ENCODE peak calls at places on chromosome 15, in eight cellular contexts. One of them, this sample, is unnamed.

GRCh38 chr15:60798821-60799220 is 319.9 kb upstream of the ICE2 start:
- DNase-seq in AG09319: peak
- DNase-seq in RWPE1: peak
- DNase-seq in pancreas: no peak
- DNase-seq in kidney epithelial cell: no peak
- DNase-seq in BE2C: no peak
- DNase-seq in OCI-LY7: no peak
- DNase-seq in adrenal gland: peak
- DNase-seq in this sample: peak

GRCh38 chr15:39666671-39667070 is 85.8 kb downstream of the THBS1 start:
- DNase-seq in AG09319: no peak
- DNase-seq in RWPE1: no peak
- DNase-seq in pancreas: no peak
- DNase-seq in kidney epithelial cell: no peak
- DNase-seq in BE2C: no peak
- DNase-seq in OCI-LY7: no peak
- DNase-seq in adrenal gland: no peak
- DNase-seq in this sample: no peak

GRCh38 chr15:82828064-82828463 is 18.6 kb downstream of the WHAMM start:
- DNase-seq in AG09319: no peak
- DNase-seq in RWPE1: no peak
- DNase-seq in pancreas: peak
- DNase-seq in kidney epithelial cell: no peak
- DNase-seq in BE2C: no peak
- DNase-seq in OCI-LY7: no peak
- DNase-seq in adrenal gland: peak
- DNase-seq in this sample: no peak

GRCh38 chr15:90957105-90957790 is 2.6 kb downstream of the RCCD1 start:
- DNase-seq in AG09319: no peak
- DNase-seq in RWPE1: peak
- DNase-seq in pancreas: peak
- DNase-seq in kidney epithelial cell: no peak
- DNase-seq in BE2C: peak
- DNase-seq in OCI-LY7: no peak
- DNase-seq in adrenal gland: peak
- DNase-seq in this sample: peak

GRCh38 chr15:41585140-41586047 is 26.4 kb downstream of the TYRO3 start:
- DNase-seq in AG09319: peak
- DNase-seq in RWPE1: peak
- DNase-seq in pancreas: peak
- DNase-seq in kidney epithelial cell: no peak
- DNase-seq in BE2C: peak
- DNase-seq in OCI-LY7: no peak
- DNase-seq in adrenal gland: peak
- DNase-seq in this sample: peak

GRCh38 chr15:58551764-58552504 is 120.1 kb downstream of the LIPC start:
- DNase-seq in AG09319: peak
- DNase-seq in RWPE1: peak
- DNase-seq in pancreas: no peak
- DNase-seq in kidney epithelial cell: peak
- DNase-seq in BE2C: no peak
- DNase-seq in OCI-LY7: no peak
- DNase-seq in adrenal gland: no peak
- DNase-seq in this sample: peak

GRCh38 chr15:71635735-71636134 is 174.6 kb upstream of the NR2E3 start:
- DNase-seq in AG09319: no peak
- DNase-seq in RWPE1: no peak
- DNase-seq in pancreas: no peak
- DNase-seq in kidney epithelial cell: no peak
- DNase-seq in BE2C: no peak
- DNase-seq in OCI-LY7: no peak
- DNase-seq in adrenal gland: no peak
- DNase-seq in this sample: no peak

GRCh38 chr15:71532994-71533393 is 277.4 kb upstream of the NR2E3 start:
- DNase-seq in AG09319: no peak
- DNase-seq in RWPE1: peak
- DNase-seq in pancreas: no peak
- DNase-seq in kidney epithelial cell: no peak
- DNase-seq in BE2C: peak
- DNase-seq in OCI-LY7: peak
- DNase-seq in adrenal gland: no peak
- DNase-seq in this sample: no peak

GRCh38 chr15:88714782-88715372 is 76.1 kb downstream of the ISG20 start:
- DNase-seq in AG09319: no peak
- DNase-seq in RWPE1: no peak
- DNase-seq in pancreas: no peak
- DNase-seq in kidney epithelial cell: no peak
- DNase-seq in BE2C: no peak
- DNase-seq in OCI-LY7: no peak
- DNase-seq in adrenal gland: no peak
- DNase-seq in this sample: no peak

GRCh38 chr15:31361764-31362120 is 35.1 kb downstream of the KLF13 start:
- DNase-seq in AG09319: no peak
- DNase-seq in RWPE1: no peak
- DNase-seq in pancreas: no peak
- DNase-seq in kidney epithelial cell: no peak
- DNase-seq in BE2C: no peak
- DNase-seq in OCI-LY7: no peak
- DNase-seq in adrenal gland: no peak
- DNase-seq in this sample: no peak

GRCh38 chr15:53072077-53072476 is 281.9 kb upstream of the ONECUT1 start:
- DNase-seq in AG09319: no peak
- DNase-seq in RWPE1: peak
- DNase-seq in pancreas: peak
- DNase-seq in kidney epithelial cell: peak
- DNase-seq in BE2C: peak
- DNase-seq in OCI-LY7: peak
- DNase-seq in adrenal gland: peak
- DNase-seq in this sample: peak

GRCh38 chr15:32970847-32971246 is 223.7 kb downstream of the FMN1 start:
- DNase-seq in AG09319: no peak
- DNase-seq in RWPE1: no peak
- DNase-seq in pancreas: no peak
- DNase-seq in kidney epithelial cell: no peak
- DNase-seq in BE2C: no peak
- DNase-seq in OCI-LY7: no peak
- DNase-seq in adrenal gland: no peak
- DNase-seq in this sample: no peak

GRCh38 chr15:40045572-40046217 is 6.7 kb upstream of the SRP14 start:
- DNase-seq in AG09319: no peak
- DNase-seq in RWPE1: no peak
- DNase-seq in pancreas: no peak
- DNase-seq in kidney epithelial cell: no peak
- DNase-seq in BE2C: no peak
- DNase-seq in OCI-LY7: no peak
- DNase-seq in adrenal gland: no peak
- DNase-seq in this sample: no peak

GRCh38 chr15:101148166-101148880 is 103.5 kb downstream of the CHSY1 start:
- DNase-seq in AG09319: no peak
- DNase-seq in RWPE1: no peak
- DNase-seq in pancreas: no peak
- DNase-seq in kidney epithelial cell: no peak
- DNase-seq in BE2C: no peak
- DNase-seq in OCI-LY7: no peak
- DNase-seq in adrenal gland: no peak
- DNase-seq in this sample: no peak

GRCh38 chr15:80695911-80696651 is 971 bp downstream of the ABHD17C start:
- DNase-seq in AG09319: no peak
- DNase-seq in RWPE1: peak
- DNase-seq in pancreas: peak
- DNase-seq in kidney epithelial cell: no peak
- DNase-seq in BE2C: no peak
- DNase-seq in OCI-LY7: peak
- DNase-seq in adrenal gland: peak
- DNase-seq in this sample: peak
- TF ChIP-seq CTCF in AG09319: peak
- TF ChIP-seq CTCF in RWPE1: no peak
- TF ChIP-seq CTCF in pancreas: no peak
- TF ChIP-seq CTCF in kidney epithelial cell: peak
- TF ChIP-seq CTCF in BE2C: peak
- TF ChIP-seq CTCF in OCI-LY7: no peak
- TF ChIP-seq CTCF in adrenal gland: no peak
- TF ChIP-seq CTCF in this sample: peak

GRCh38 chr15:37208475-37209363 is 108.4 kb upstream of the MEIS2 start:
- DNase-seq in AG09319: no peak
- DNase-seq in RWPE1: no peak
- DNase-seq in pancreas: no peak
- DNase-seq in kidney epithelial cell: no peak
- DNase-seq in BE2C: peak
- DNase-seq in OCI-LY7: no peak
- DNase-seq in adrenal gland: no peak
- DNase-seq in this sample: no peak

GRCh38 chr15:37206690-37207089 is 106.3 kb upstream of the MEIS2 start:
- DNase-seq in AG09319: no peak
- DNase-seq in RWPE1: no peak
- DNase-seq in pancreas: no peak
- DNase-seq in kidney epithelial cell: no peak
- DNase-seq in BE2C: no peak
- DNase-seq in OCI-LY7: no peak
- DNase-seq in adrenal gland: no peak
- DNase-seq in this sample: peak

GRCh38 chr15:37203050-37203449 is 102.7 kb upstream of the MEIS2 start:
- DNase-seq in AG09319: no peak
- DNase-seq in RWPE1: no peak
- DNase-seq in pancreas: no peak
- DNase-seq in kidney epithelial cell: no peak
- DNase-seq in BE2C: no peak
- DNase-seq in OCI-LY7: no peak
- DNase-seq in adrenal gland: no peak
- DNase-seq in this sample: no peak

GRCh38 chr15:37199546-37199945 is 99.2 kb upstream of the MEIS2 start:
- DNase-seq in AG09319: no peak
- DNase-seq in RWPE1: no peak
- DNase-seq in pancreas: no peak
- DNase-seq in kidney epithelial cell: no peak
- DNase-seq in BE2C: no peak
- DNase-seq in OCI-LY7: no peak
- DNase-seq in adrenal gland: no peak
- DNase-seq in this sample: no peak

DNA sequence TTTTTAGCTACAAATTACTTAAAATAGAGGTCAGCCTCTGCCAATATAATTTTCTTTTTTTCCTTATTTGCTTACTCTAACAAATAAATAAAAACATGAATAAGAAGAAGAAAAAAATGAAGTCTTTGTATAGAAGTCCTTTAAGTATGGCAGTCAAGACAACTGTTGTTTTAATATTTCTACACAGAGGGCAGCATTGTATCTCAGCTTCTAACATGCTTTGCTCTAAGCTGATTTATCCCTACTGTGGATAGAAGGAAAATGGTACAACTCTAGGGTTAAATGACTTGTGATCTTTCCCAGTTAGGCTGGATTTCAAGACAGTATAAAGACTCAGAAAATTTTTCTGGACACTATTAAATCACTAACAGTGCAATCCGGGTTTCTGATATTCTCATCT is 104.3 kb upstream of the MEIS2 start:
- DNase-seq in AG09319: no peak
- DNase-seq in RWPE1: no peak
- DNase-seq in pancreas: no peak
- DNase-seq in kidney epithelial cell: no peak
- DNase-seq in BE2C: no peak
- DNase-seq in OCI-LY7: no peak
- DNase-seq in adrenal gland: no peak
- DNase-seq in this sample: peak
- TF ChIP-seq CTCF in AG09319: no peak
- TF ChIP-seq CTCF in RWPE1: no peak
- TF ChIP-seq CTCF in pancreas: no peak
- TF ChIP-seq CTCF in kidney epithelial cell: no peak
- TF ChIP-seq CTCF in BE2C: peak
- TF ChIP-seq CTCF in OCI-LY7: peak
- TF ChIP-seq CTCF in adrenal gland: no peak
- TF ChIP-seq CTCF in this sample: peak

GRCh38 chr15:35209838-35210237 is 124.7 kb upstream of the NANOGP8 start:
- DNase-seq in AG09319: no peak
- DNase-seq in RWPE1: no peak
- DNase-seq in pancreas: no peak
- DNase-seq in kidney epithelial cell: no peak
- DNase-seq in BE2C: no peak
- DNase-seq in OCI-LY7: no peak
- DNase-seq in adrenal gland: no peak
- DNase-seq in this sample: peak

GRCh38 chr15:35208353-35208752 is 123.3 kb upstream of the NANOGP8 start:
- DNase-seq in AG09319: no peak
- DNase-seq in RWPE1: no peak
- DNase-seq in pancreas: no peak
- DNase-seq in kidney epithelial cell: no peak
- DNase-seq in BE2C: no peak
- DNase-seq in OCI-LY7: no peak
- DNase-seq in adrenal gland: no peak
- DNase-seq in this sample: no peak

GRCh38 chr15:35211240-35211952 is 126.3 kb upstream of the NANOGP8 start:
- DNase-seq in AG09319: no peak
- DNase-seq in RWPE1: no peak
- DNase-seq in pancreas: no peak
- DNase-seq in kidney epithelial cell: no peak
- DNase-seq in BE2C: no peak
- DNase-seq in OCI-LY7: no peak
- DNase-seq in adrenal gland: no peak
- DNase-seq in this sample: no peak

GRCh38 chr15:35210370-35210769 is 125.3 kb upstream of the NANOGP8 start:
- DNase-seq in AG09319: no peak
- DNase-seq in RWPE1: no peak
- DNase-seq in pancreas: no peak
- DNase-seq in kidney epithelial cell: no peak
- DNase-seq in BE2C: no peak
- DNase-seq in OCI-LY7: no peak
- DNase-seq in adrenal gland: no peak
- DNase-seq in this sample: no peak

GRCh38 chr15:35206060-35206675 is 121.1 kb upstream of the NANOGP8 start:
- DNase-seq in AG09319: no peak
- DNase-seq in RWPE1: no peak
- DNase-seq in pancreas: no peak
- DNase-seq in kidney epithelial cell: no peak
- DNase-seq in BE2C: no peak
- DNase-seq in OCI-LY7: peak
- DNase-seq in adrenal gland: no peak
- DNase-seq in this sample: peak
- TF ChIP-seq CTCF in AG09319: peak
- TF ChIP-seq CTCF in RWPE1: peak
- TF ChIP-seq CTCF in pancreas: no peak
- TF ChIP-seq CTCF in kidney epithelial cell: peak
- TF ChIP-seq CTCF in BE2C: peak
- TF ChIP-seq CTCF in OCI-LY7: peak
- TF ChIP-seq CTCF in adrenal gland: no peak
- TF ChIP-seq CTCF in this sample: no peak

DNA sequence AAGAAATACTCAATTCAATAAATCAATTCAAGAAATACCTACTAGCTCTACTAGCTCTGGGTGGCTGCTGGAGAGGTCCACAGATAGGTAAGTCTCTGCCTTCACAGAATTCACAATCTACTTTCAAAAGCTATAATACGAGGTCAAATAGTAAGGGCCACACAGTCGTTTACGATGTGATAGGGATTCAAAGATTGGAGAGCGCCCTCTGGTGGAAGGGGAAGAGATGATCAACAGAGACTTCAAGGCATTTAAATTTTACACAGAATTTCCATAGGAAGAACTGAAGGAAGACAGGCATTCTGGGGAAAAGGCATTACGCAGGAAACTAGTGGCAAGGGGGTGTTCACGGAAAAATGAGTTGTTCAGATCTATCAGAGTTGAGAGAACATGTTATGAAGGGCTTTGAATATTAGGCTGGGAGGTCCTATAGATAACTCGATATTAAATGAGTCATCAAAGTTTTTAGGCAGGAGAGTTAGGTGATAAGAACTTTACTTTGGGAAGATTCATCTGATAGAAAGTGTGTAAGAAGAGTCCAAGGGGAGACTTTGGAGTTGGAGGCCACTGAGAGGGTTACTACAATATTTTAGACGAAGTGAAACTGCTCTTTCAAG is 128.8 kb downstream of the FRMD5 start:
- DNase-seq in AG09319: peak
- DNase-seq in RWPE1: peak
- DNase-seq in pancreas: peak
- DNase-seq in kidney epithelial cell: peak
- DNase-seq in BE2C: peak
- DNase-seq in OCI-LY7: peak
- DNase-seq in adrenal gland: peak
- DNase-seq in this sample: peak
- TF ChIP-seq CTCF in AG09319: peak
- TF ChIP-seq CTCF in RWPE1: peak
- TF ChIP-seq CTCF in pancreas: peak
- TF ChIP-seq CTCF in kidney epithelial cell: peak
- TF ChIP-seq CTCF in BE2C: peak
- TF ChIP-seq CTCF in OCI-LY7: peak
- TF ChIP-seq CTCF in adrenal gland: peak
- TF ChIP-seq CTCF in this sample: peak

This sample was measured in hepatocyte.